ENCODE peak calls at places on chromosomes 11 and 22, in seven cellular contexts. F is Panc1, N is suprapubic skin, G is endothelial cell of umbilical vein, H is GM23338, O is sigmoid colon, Z is HL-60. S is an unnamed sample.

GRCh38 chr11:23727821-23728220 is 769.0 kb upstream of the LUZP2 start:
- DNase-seq in F (no peak), N (no peak), G (peak; percentile 2), H (no peak), O (no peak), Z (no peak), S (no peak)

GRCh38 chr11:13280777-13281176 is 3.2 kb downstream of the BMAL1 start:
- DNase-seq in F (no peak), N (no peak), G (no peak), H (no peak), O (no peak), Z (no peak), S (no peak)

GRCh38 chr11:48055292-48056132 is 75.2 kb downstream of the PTPRJ start:
- DNase-seq in F (no peak), N (no peak), G (no peak), H (peak; percentile 50), O (no peak), Z (peak; percentile 74), S (peak; percentile 88)

GRCh38 chr22:41976070-41976901 is 7.0 kb downstream of the SEPTIN3 start:
- DNase-seq in F (no peak), N (no peak), G (no peak), H (peak; percentile 61), O (no peak), Z (peak; percentile 13), S (peak; percentile 46)

GRCh38 chr11:43981006-43981405 is 38.6 kb downstream of the C11orf96 start:
- DNase-seq in F (no peak), N (no peak), G (no peak), H (no peak), O (no peak), Z (no peak), S (no peak)

GRCh38 chr11:34468209-34468841 is 29.6 kb downstream of the CAT start:
- DNase-seq in F (peak; percentile 15), N (no peak), G (peak; percentile 21), H (peak; percentile 68), O (no peak), Z (peak; percentile 77), S (peak; percentile 13)

GRCh38 chr11:47904048-47904447 is 55.9 kb upstream of the NUP160 start:
- DNase-seq in F (no peak), N (no peak), G (no peak), H (no peak), O (no peak), Z (no peak), S (no peak)

GRCh38 chr22:33116846-33117547 is 58.8 kb upstream of the SYN3 start:
- DNase-seq in F (no peak), N (no peak), G (no peak), H (no peak), O (no peak), Z (no peak), S (no peak)

GRCh38 chr11:130580372-130580771 is 131.9 kb downstream of the ADAMTS15 start:
- DNase-seq in F (no peak), N (no peak), G (peak; percentile 61), H (peak; percentile 49), O (no peak), Z (no peak), S (no peak)

GRCh38 chr11:107929611-107930200 is 1.5 kb downstream of the RAB39A start:
- DNase-seq in F (no peak), N (no peak), G (no peak), H (peak; percentile 44), O (no peak), Z (peak; percentile 5), S (no peak)

GRCh38 chr22:48366056-48366455 is 1461.6 kb downstream of the BRD1 start:
- DNase-seq in F (no peak), N (no peak), G (no peak), H (no peak), O (peak; percentile 40), Z (no peak), S (no peak)

GRCh38 chr11:78647986-78648875 is 73.6 kb upstream of the NARS2 start:
- DNase-seq in F (no peak), N (no peak), G (no peak), H (no peak), O (no peak), Z (no peak), S (no peak)

GRCh38 chr11:124535552-124536232 is 7.8 kb downstream of the OR8B12 start:
- DNase-seq in F (no peak), N (no peak), G (no peak), H (no peak), O (no peak), Z (peak; percentile 32), S (no peak)

GRCh38 chr11:123374622-123374968 is 55.5 kb upstream of the GRAMD1B start:
- DNase-seq in F (no peak), N (no peak), G (no peak), H (no peak), O (no peak), Z (no peak), S (no peak)

GRCh38 chr11:21921151-21921550 is 271.7 kb upstream of the ANO5 start:
- DNase-seq in F (no peak), N (no peak), G (no peak), H (no peak), O (no peak), Z (no peak), S (no peak)

GRCh38 chr11:57982763-57983162 is 40.9 kb upstream of the OR9Q1 start:
- DNase-seq in F (no peak), N (no peak), G (no peak), H (no peak), O (no peak), Z (no peak), S (no peak)

GRCh38 chr11:117478126-117478856 is 150.6 kb downstream of the CEP164 start:
- DNase-seq in F (no peak), N (no peak), G (no peak), H (no peak), O (no peak), Z (no peak), S (no peak)

GRCh38 chr22:39613549-39613921 is 43.0 kb downstream of the CACNA1I start:
- DNase-seq in F (no peak), N (no peak), G (no peak), H (no peak), O (no peak), Z (no peak), S (no peak)

GRCh38 chr11:115151010-115151409 is 353.2 kb downstream of the CADM1 start:
- DNase-seq in F (no peak), N (no peak), G (no peak), H (no peak), O (no peak), Z (no peak), S (no peak)

GRCh38 chr11:19905280-19905853 is 192.7 kb downstream of the NAV2 start:
- DNase-seq in F (no peak), N (no peak), G (peak; percentile 63), H (peak; percentile 76), O (no peak), Z (no peak), S (no peak)

GRCh38 chr11:14713518-14714244 is 70.1 kb downstream of the PDE3B start:
- DNase-seq in F (no peak), N (no peak), G (no peak), H (no peak), O (no peak), Z (no peak), S (no peak)

GRCh38 chr11:47156333-47156732 is 20.3 kb downstream of the ARFGAP2 start:
- DNase-seq in F (no peak), N (no peak), G (no peak), H (no peak), O (no peak), Z (no peak), S (no peak)

GRCh38 chr11:25758145-25758661 is 573.7 kb upstream of the ANO3 start:
- DNase-seq in F (no peak), N (no peak), G (no peak), H (no peak), O (no peak), Z (no peak), S (no peak)

GRCh38 chr11:10398525-10398924 is 56.5 kb upstream of the AMPD3 start:
- DNase-seq in F (no peak), N (no peak), G (no peak), H (no peak), O (no peak), Z (peak; percentile 71), S (no peak)

GRCh38 chr11:1879342-1879940 is 12.3 kb downstream of the PRR33 start:
- DNase-seq in F (no peak), N (peak; percentile 60), G (no peak), H (no peak), O (peak; percentile 64), Z (no peak), S (no peak)
- H3K27ac ChIP-seq in F (no peak overlapping the region), N (peak overlapping the region; percentile 90), G (no peak overlapping the region), H (no peak overlapping the region), O (peak overlapping the region; percentile 78), Z (no peak overlapping the region), S (no peak overlapping the region)

GRCh38 chr11:111423250-111423615 is 44.2 kb upstream of the POU2AF1 start:
- DNase-seq in F (no peak), N (no peak), G (no peak), H (no peak), O (no peak), Z (no peak), S (no peak)
- TF ChIP-seq CTCF in F (peak; percentile 56), N (no peak), G (no peak), H (no peak), O (no peak), Z (no peak), S (no peak)

GRCh38 chr22:20080445-20080775 is 369 bp downstream of the DGCR8 start:
- DNase-seq in F (no peak), N (peak; percentile 78), G (peak; percentile 43), H (peak; percentile 68), O (peak; percentile 84), Z (peak; percentile 51), S (peak; percentile 30)
- TF ChIP-seq POLR2AphosphoS5 in F (no peak), N (no peak), G (no peak), H (no peak), O (no peak), Z (no peak), S (no peak)

GRCh38 chr11:96331556-96332168 is 11.3 kb downstream of the MAML2 start:
- DNase-seq in F (no peak), N (no peak), G (no peak), H (no peak), O (no peak), Z (no peak), S (no peak)
- H3K27ac ChIP-seq in F (no peak overlapping the region), N (peak overlapping the region; percentile 52), G (no peak overlapping the region), H (peak overlapping the region; percentile 26), O (no peak overlapping the region), Z (no peak overlapping the region), S (no peak overlapping the region)

GRCh38 chr11:76241243-76242000 is 35.1 kb upstream of the WNT11 start:
- DNase-seq in F (no peak), N (no peak), G (no peak), H (no peak), O (no peak), Z (no peak), S (no peak)
- TF ChIP-seq CTCF in F (no peak), N (no peak), G (no peak), H (no peak), O (no peak), Z (no peak), S (no peak)